ENCODE peak calls at places on chromosomes 3 and 15, in four cellular contexts. One of them, this sample, is unnamed.

GRCh38 chr15:25784876-25785642 is 78.1 kb downstream of the ATP10A start:
- DNase-seq in foreskin fibroblast: peak
- DNase-seq in coronary artery: no peak
- DNase-seq in tibial artery: peak
- DNase-seq in this sample: no peak

GRCh38 chr3:42732829-42733459 is 30.3 kb upstream of the HHATL start:
- DNase-seq in foreskin fibroblast: no peak
- DNase-seq in coronary artery: no peak
- DNase-seq in tibial artery: no peak
- DNase-seq in this sample: peak

GRCh38 chr15:95169701-95170459 is 938.5 kb downstream of the MCTP2 start:
- DNase-seq in foreskin fibroblast: peak
- DNase-seq in coronary artery: no peak
- DNase-seq in tibial artery: peak
- DNase-seq in this sample: no peak

GRCh38 chr15:80777836-80778620 is 1.1 kb upstream of the CEMIP start:
- DNase-seq in foreskin fibroblast: no peak
- DNase-seq in coronary artery: no peak
- DNase-seq in tibial artery: no peak
- DNase-seq in this sample: no peak

GRCh38 chr15:58119016-58119415 is 19.2 kb upstream of the AQP9 start:
- DNase-seq in foreskin fibroblast: no peak
- DNase-seq in coronary artery: no peak
- DNase-seq in tibial artery: no peak
- DNase-seq in this sample: no peak

GRCh38 chr3:169041677-169042171 is 621.8 kb downstream of the MECOM start:
- DNase-seq in foreskin fibroblast: peak
- DNase-seq in coronary artery: no peak
- DNase-seq in tibial artery: no peak
- DNase-seq in this sample: no peak

GRCh38 chr15:31082771-31083393 is 18.6 kb downstream of the TRPM1 start:
- DNase-seq in foreskin fibroblast: no peak
- DNase-seq in coronary artery: no peak
- DNase-seq in tibial artery: no peak
- DNase-seq in this sample: no peak

GRCh38 chr3:193791041-193792032 is 198.3 kb downstream of the OPA1 start:
- DNase-seq in foreskin fibroblast: no peak
- DNase-seq in coronary artery: no peak
- DNase-seq in tibial artery: no peak
- DNase-seq in this sample: no peak

GRCh38 chr15:49145651-49146609 is 9.5 kb downstream of the COPS2 start:
- DNase-seq in foreskin fibroblast: peak
- DNase-seq in coronary artery: no peak
- DNase-seq in tibial artery: no peak
- DNase-seq in this sample: no peak

GRCh38 chr3:39000008-39000450 is 51.7 kb downstream of the SCN11A start:
- DNase-seq in foreskin fibroblast: peak
- DNase-seq in coronary artery: no peak
- DNase-seq in tibial artery: no peak
- DNase-seq in this sample: no peak

GRCh38 chr15:99211926-99212325 is 37.5 kb downstream of the TTC23 start:
- DNase-seq in foreskin fibroblast: peak
- DNase-seq in coronary artery: no peak
- DNase-seq in tibial artery: no peak
- DNase-seq in this sample: no peak

GRCh38 chr3:168095611-168096209 is at the start of gene GOLIM4:
- DNase-seq in foreskin fibroblast: peak
- DNase-seq in coronary artery: peak
- DNase-seq in tibial artery: peak
- DNase-seq in this sample: peak

GRCh38 chr3:46097691-46098241 is 70.5 kb upstream of the XCR1 start:
- DNase-seq in foreskin fibroblast: peak
- DNase-seq in coronary artery: no peak
- DNase-seq in tibial artery: no peak
- DNase-seq in this sample: no peak

GRCh38 chr15:63469190-63469589 is 35.2 kb upstream of the USP3 start:
- DNase-seq in foreskin fibroblast: no peak
- DNase-seq in coronary artery: no peak
- DNase-seq in tibial artery: no peak
- DNase-seq in this sample: no peak

GRCh38 chr3:158775001-158775400 is 26.9 kb upstream of the MFSD1 start:
- DNase-seq in foreskin fibroblast: no peak
- DNase-seq in coronary artery: no peak
- DNase-seq in tibial artery: no peak
- DNase-seq in this sample: no peak

GRCh38 chr3:158771982-158772381 is 29.9 kb upstream of the MFSD1 start:
- DNase-seq in foreskin fibroblast: no peak
- DNase-seq in coronary artery: no peak
- DNase-seq in tibial artery: no peak
- DNase-seq in this sample: no peak

GRCh38 chr3:158773166-158773565 is 28.7 kb upstream of the MFSD1 start:
- DNase-seq in foreskin fibroblast: no peak
- DNase-seq in coronary artery: no peak
- DNase-seq in tibial artery: no peak
- DNase-seq in this sample: no peak

GRCh38 chr3:158775801-158776399 is 26.0 kb upstream of the MFSD1 start:
- DNase-seq in foreskin fibroblast: no peak
- DNase-seq in coronary artery: no peak
- DNase-seq in tibial artery: no peak
- DNase-seq in this sample: no peak

DNA sequence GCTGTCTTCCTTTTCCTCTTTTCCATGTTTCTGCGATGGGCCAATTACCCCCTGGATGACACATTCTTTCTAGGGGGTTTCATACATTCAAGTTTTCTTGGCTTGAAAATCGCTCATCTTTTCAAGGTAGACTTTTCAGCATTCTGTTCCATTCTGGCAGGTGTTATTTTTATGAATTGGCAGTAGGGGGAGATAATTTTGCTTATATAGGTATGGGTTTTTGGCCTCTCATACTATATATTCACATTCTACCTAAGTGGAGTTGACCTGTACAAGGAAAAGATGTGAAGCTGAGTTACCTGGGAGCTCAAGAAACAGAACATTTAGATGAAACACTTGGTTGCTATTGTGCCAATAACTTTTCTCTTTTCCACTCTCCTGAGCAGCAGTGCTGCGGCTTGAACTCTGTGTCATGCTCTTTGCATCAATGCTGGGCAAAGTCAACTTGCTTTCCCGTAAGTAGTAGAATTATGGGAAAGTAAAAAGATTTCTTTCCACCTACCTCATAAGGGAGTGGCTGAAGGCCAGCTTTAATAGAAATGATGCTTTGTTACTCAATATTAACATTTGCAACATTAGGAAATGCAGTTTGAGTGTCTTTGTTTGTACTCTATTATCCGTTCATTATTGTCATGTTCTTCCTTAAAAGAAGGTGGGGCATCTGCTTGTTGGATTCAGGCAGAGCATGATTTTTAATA is 27.9 kb upstream of the MFSD1 start:
- DNase-seq in foreskin fibroblast: no peak
- DNase-seq in coronary artery: no peak
- DNase-seq in tibial artery: no peak
- DNase-seq in this sample: no peak
- TF ChIP-seq CTCF in foreskin fibroblast: no peak
- TF ChIP-seq CTCF in coronary artery: no peak
- TF ChIP-seq CTCF in tibial artery: no peak
- TF ChIP-seq CTCF in this sample: no peak

GRCh38 chr3:125606291-125606690 is 11.0 kb upstream of the OSBPL11 start:
- DNase-seq in foreskin fibroblast: no peak
- DNase-seq in coronary artery: no peak
- DNase-seq in tibial artery: no peak
- DNase-seq in this sample: no peak

GRCh38 chr3:125608419-125608818 is 13.1 kb upstream of the OSBPL11 start:
- DNase-seq in foreskin fibroblast: no peak
- DNase-seq in coronary artery: no peak
- DNase-seq in tibial artery: no peak
- DNase-seq in this sample: no peak

GRCh38 chr3:125605771-125606170 is 10.5 kb upstream of the OSBPL11 start:
- DNase-seq in foreskin fibroblast: no peak
- DNase-seq in coronary artery: no peak
- DNase-seq in tibial artery: no peak
- DNase-seq in this sample: no peak

DNA sequence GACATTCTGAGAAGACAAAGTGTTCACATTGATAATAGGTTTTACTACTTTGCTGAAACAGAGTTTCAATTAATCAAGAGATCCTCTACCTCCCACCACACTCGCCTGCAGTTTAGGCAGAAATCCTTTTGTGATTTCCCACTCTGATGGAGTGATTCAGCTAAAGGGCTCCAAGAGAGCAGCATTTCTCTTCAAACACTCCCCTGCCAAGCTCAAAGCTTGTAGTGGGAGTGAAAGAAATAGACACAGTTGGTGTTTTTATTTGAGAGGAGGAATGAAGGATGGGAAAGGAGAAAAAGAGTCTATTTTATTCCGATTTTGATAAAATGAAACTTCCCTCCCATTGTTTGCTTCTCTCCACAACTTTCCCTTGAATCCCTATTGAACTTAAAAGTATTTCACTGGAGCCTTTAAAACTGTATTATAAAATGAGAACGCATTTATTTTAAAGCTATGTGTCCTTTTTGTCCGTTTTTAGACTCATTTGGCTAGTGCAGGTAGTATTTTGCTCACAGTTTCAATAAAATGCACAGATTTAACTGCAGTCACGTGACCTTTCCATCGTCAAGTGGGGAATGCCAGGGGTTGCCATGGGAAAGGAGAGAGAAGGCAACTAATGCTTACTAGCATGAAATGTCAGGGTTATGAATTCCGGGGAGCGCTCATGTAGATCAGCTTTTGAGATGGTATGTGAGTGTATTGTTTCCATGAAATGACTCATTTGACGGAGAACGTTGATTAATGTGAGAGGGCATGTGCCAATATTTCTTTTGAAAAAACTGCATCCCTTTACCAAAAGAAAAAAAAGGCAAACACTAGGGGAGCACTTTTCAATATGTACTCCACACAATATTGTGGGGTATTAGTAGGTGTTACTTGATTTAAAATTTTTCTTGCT is 7.7 kb upstream of the OSBPL11 start:
- DNase-seq in foreskin fibroblast: no peak
- DNase-seq in coronary artery: no peak
- DNase-seq in tibial artery: no peak
- DNase-seq in this sample: no peak
- TF ChIP-seq CTCF in foreskin fibroblast: no peak
- TF ChIP-seq CTCF in coronary artery: no peak
- TF ChIP-seq CTCF in tibial artery: no peak
- TF ChIP-seq CTCF in this sample: peak

GRCh38 chr15:43941555-43941954 is 114.8 kb downstream of the WDR76 start:
- DNase-seq in foreskin fibroblast: no peak
- DNase-seq in coronary artery: no peak
- DNase-seq in tibial artery: no peak
- DNase-seq in this sample: no peak

GRCh38 chr15:43941071-43941470 is 114.3 kb downstream of the WDR76 start:
- DNase-seq in foreskin fibroblast: no peak
- DNase-seq in coronary artery: no peak
- DNase-seq in tibial artery: no peak
- DNase-seq in this sample: no peak

GRCh38 chr15:43939070-43939469 is 112.3 kb downstream of the WDR76 start:
- DNase-seq in foreskin fibroblast: no peak
- DNase-seq in coronary artery: no peak
- DNase-seq in tibial artery: no peak
- DNase-seq in this sample: no peak

GRCh38 chr15:43942157-43942556 is 115.4 kb downstream of the WDR76 start:
- DNase-seq in foreskin fibroblast: no peak
- DNase-seq in coronary artery: no peak
- DNase-seq in tibial artery: no peak
- DNase-seq in this sample: no peak

DNA sequence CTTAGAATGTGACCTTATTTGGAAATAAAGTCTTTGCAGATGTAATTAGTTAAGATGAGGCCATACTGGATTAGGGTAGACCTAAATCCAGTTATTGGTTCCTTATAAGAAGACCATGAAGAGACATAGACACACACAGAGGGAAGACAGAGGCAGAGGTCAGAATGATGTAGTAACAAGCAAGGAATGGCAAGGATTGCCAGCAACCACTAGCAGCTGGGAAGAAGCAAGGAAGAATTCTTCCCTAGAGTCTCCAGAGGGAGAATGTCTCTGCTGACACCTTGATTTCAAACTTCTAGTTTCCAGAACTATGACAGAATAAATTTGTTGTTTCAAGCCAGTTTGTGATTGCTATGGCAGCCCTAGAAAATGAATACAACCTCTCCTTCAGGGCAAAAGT is 116.7 kb downstream of the WDR76 start:
- DNase-seq in foreskin fibroblast: peak
- DNase-seq in coronary artery: no peak
- DNase-seq in tibial artery: no peak
- DNase-seq in this sample: no peak
- TF ChIP-seq CTCF in foreskin fibroblast: no peak
- TF ChIP-seq CTCF in coronary artery: no peak
- TF ChIP-seq CTCF in tibial artery: no peak
- TF ChIP-seq CTCF in this sample: no peak

GRCh38 chr3:127003175-127003555 is 20.2 kb downstream of the PLXNA1 start:
- DNase-seq in foreskin fibroblast: no peak
- DNase-seq in coronary artery: no peak
- DNase-seq in tibial artery: no peak
- DNase-seq in this sample: no peak

GRCh38 chr3:127001486-127002194 is 18.7 kb downstream of the PLXNA1 start:
- DNase-seq in foreskin fibroblast: no peak
- DNase-seq in coronary artery: no peak
- DNase-seq in tibial artery: no peak
- DNase-seq in this sample: no peak

GRCh38 chr3:127000792-127001191 is 17.9 kb downstream of the PLXNA1 start:
- DNase-seq in foreskin fibroblast: no peak
- DNase-seq in coronary artery: no peak
- DNase-seq in tibial artery: no peak
- DNase-seq in this sample: no peak

GRCh38 chr3:127003601-127004280 is 20.8 kb downstream of the PLXNA1 start:
- DNase-seq in foreskin fibroblast: no peak
- DNase-seq in coronary artery: no peak
- DNase-seq in tibial artery: no peak
- DNase-seq in this sample: no peak

DNA sequence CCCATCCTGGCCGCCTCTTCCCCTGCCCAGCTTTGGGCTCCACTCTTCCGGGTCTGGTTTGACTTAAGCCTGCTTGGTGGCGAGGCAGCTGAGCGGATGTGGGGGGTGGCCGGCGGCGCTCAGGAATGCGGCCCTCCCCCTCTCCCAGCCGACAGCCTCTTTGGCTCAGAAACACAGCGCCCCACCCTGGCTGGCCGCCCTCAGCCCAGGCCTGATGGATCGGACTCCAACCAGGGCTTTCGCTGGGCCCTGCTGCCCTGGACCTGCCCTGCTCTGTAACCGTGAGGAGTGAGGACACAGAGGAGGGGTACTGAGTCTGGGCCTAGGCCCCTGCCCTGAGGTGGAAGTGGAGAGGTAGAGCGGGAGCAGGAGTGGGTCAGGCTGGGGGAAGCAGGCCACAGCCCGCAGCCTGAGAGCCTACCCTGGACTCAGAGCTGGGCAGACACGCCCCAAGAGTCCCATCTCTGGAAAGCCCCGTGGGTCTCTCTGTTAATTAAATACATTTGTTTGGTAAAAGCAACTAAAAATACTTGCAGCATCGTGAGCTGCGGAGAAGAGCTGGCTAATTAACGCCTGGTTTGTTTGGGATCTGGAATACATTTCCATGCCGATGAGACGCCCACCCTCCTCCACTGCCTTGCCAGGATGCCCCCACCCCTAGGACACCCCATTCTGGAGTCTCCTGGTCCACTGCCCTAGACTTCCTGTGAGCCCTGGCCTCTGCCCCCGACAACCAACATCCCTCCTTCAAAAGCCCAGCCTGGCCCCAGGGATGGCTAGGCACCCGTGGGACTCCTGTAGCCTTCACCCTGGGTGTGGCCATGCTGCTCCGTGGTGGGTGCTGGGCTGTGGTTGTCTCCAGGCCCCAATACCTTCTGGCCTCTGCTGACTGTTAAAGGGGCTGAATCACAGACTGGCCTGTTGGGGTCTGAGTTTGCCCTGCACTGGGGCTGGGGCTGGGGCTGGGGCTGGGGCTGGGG is 19.6 kb downstream of the PLXNA1 start:
- DNase-seq in foreskin fibroblast: peak
- DNase-seq in coronary artery: peak
- DNase-seq in tibial artery: peak
- DNase-seq in this sample: peak
- TF ChIP-seq CTCF in foreskin fibroblast: peak
- TF ChIP-seq CTCF in coronary artery: no peak
- TF ChIP-seq CTCF in tibial artery: no peak
- TF ChIP-seq CTCF in this sample: peak

This sample was measured in type B pancreatic cell.